ENCODE peak calls at places on chromosomes 1 and 21, in eight cellular contexts. D, X, W, U, Q, S, O and R are unnamed samples.

GRCh38 chr1:84689514-84690396 is 506 bp downstream of the SSX2IP start:
- DNase-seq in D (no peak), X (no peak), W (peak), U (no peak), Q (peak), S (peak), O (peak), R (peak)

GRCh38 chr1:156936721-156937220 is 16.3 kb downstream of the LRRC71 start:
- DNase-seq in D (no peak), X (no peak), W (no peak), U (no peak), Q (no peak), S (no peak), O (no peak), R (no peak)

GRCh38 chr21:29018540-29018939 is 609 bp downstream of the RWDD2B start:
- DNase-seq in D (no peak), X (peak), W (no peak), U (no peak), Q (no peak), S (no peak), O (peak), R (no peak)

GRCh38 chr21:34243562-34243961 is 120.2 kb upstream of the KCNE2 start:
- DNase-seq in D (peak), X (no peak), W (peak), U (no peak), Q (no peak), S (no peak), O (peak), R (peak)

GRCh38 chr21:34355570-34355969 is 8.2 kb upstream of the KCNE2 start:
- DNase-seq in D (no peak), X (no peak), W (no peak), U (no peak), Q (peak), S (no peak), O (no peak), R (no peak)

GRCh38 chr21:32163386-32163785 is 115.5 kb downstream of the MIS18A start:
- DNase-seq in D (no peak), X (no peak), W (no peak), U (no peak), Q (no peak), S (no peak), O (no peak), R (no peak)

GRCh38 chr1:246969621-246970020 is 37.9 kb upstream of the AHCTF1 start:
- DNase-seq in D (no peak), X (no peak), W (peak), U (no peak), Q (no peak), S (no peak), O (no peak), R (no peak)

GRCh38 chr1:66981679-66982078 is 56.9 kb downstream of the MIER1 start:
- DNase-seq in D (peak), X (peak), W (peak), U (peak), Q (no peak), S (peak), O (no peak), R (no peak)

GRCh38 chr1:51170342-51170741 is 65.7 kb upstream of the RNF11 start:
- DNase-seq in D (no peak), X (no peak), W (no peak), U (no peak), Q (no peak), S (no peak), O (no peak), R (no peak)

GRCh38 chr1:165851034-165851658 is 23.7 kb downstream of the UCK2 start:
- DNase-seq in D (no peak), X (peak), W (no peak), U (no peak), Q (no peak), S (no peak), O (peak), R (no peak)